ENCODE peak calls at places on chromosomes 6 and 20, in four cellular contexts. One of them, this sample, is unnamed.

GRCh38 chr6:56671651-56672461 is 29.2 kb upstream of the DST start:
- DNase-seq in stimulated activated CD4-positive, alpha-beta T cell treated with anti-CD3 and anti-CD28 coated beads, Interleukin-1b, Interleukin-23, amount 100 ng/mL, for 4 hours: no peak
- DNase-seq in cardiac fibroblast: no peak
- DNase-seq in fibroblast of pulmonary artery: no peak
- DNase-seq in this sample: no peak

GRCh38 chr6:39520411-39520810 is 197.9 kb upstream of the KCNK16 start:
- DNase-seq in stimulated activated CD4-positive, alpha-beta T cell treated with anti-CD3 and anti-CD28 coated beads, Interleukin-1b, Interleukin-23, amount 100 ng/mL, for 4 hours: no peak
- DNase-seq in cardiac fibroblast: no peak
- DNase-seq in fibroblast of pulmonary artery: no peak
- DNase-seq in this sample: no peak

GRCh38 chr6:14232889-14233288 is 115.3 kb downstream of the CD83 start:
- DNase-seq in stimulated activated CD4-positive, alpha-beta T cell treated with anti-CD3 and anti-CD28 coated beads, Interleukin-1b, Interleukin-23, amount 100 ng/mL, for 4 hours: no peak
- DNase-seq in cardiac fibroblast: no peak
- DNase-seq in fibroblast of pulmonary artery: no peak
- DNase-seq in this sample: no peak

GRCh38 chr6:27426045-27426620 is 37.6 kb downstream of the ZNF391 start:
- DNase-seq in stimulated activated CD4-positive, alpha-beta T cell treated with anti-CD3 and anti-CD28 coated beads, Interleukin-1b, Interleukin-23, amount 100 ng/mL, for 4 hours: no peak
- DNase-seq in cardiac fibroblast: no peak
- DNase-seq in fibroblast of pulmonary artery: no peak
- DNase-seq in this sample: no peak

GRCh38 chr6:156998824-156999330 is 221.7 kb downstream of the ARID1B start:
- DNase-seq in stimulated activated CD4-positive, alpha-beta T cell treated with anti-CD3 and anti-CD28 coated beads, Interleukin-1b, Interleukin-23, amount 100 ng/mL, for 4 hours: no peak
- DNase-seq in cardiac fibroblast: no peak
- DNase-seq in fibroblast of pulmonary artery: no peak
- DNase-seq in this sample: no peak

GRCh38 chr20:53826597-53827291 is 233.1 kb upstream of the ZNF217 start:
- DNase-seq in stimulated activated CD4-positive, alpha-beta T cell treated with anti-CD3 and anti-CD28 coated beads, Interleukin-1b, Interleukin-23, amount 100 ng/mL, for 4 hours: no peak
- DNase-seq in cardiac fibroblast: no peak
- DNase-seq in fibroblast of pulmonary artery: peak
- DNase-seq in this sample: peak

GRCh38 chr20:25271486-25272222 is 23.8 kb downstream of the PYGB start:
- DNase-seq in stimulated activated CD4-positive, alpha-beta T cell treated with anti-CD3 and anti-CD28 coated beads, Interleukin-1b, Interleukin-23, amount 100 ng/mL, for 4 hours: no peak
- DNase-seq in cardiac fibroblast: no peak
- DNase-seq in fibroblast of pulmonary artery: no peak
- DNase-seq in this sample: no peak

GRCh38 chr6:170139531-170139930 is 151.3 kb downstream of the DLL1 start:
- DNase-seq in stimulated activated CD4-positive, alpha-beta T cell treated with anti-CD3 and anti-CD28 coated beads, Interleukin-1b, Interleukin-23, amount 100 ng/mL, for 4 hours: no peak
- DNase-seq in cardiac fibroblast: no peak
- DNase-seq in fibroblast of pulmonary artery: no peak
- DNase-seq in this sample: no peak

GRCh38 chr6:12602951-12603710 is 113.4 kb upstream of the PHACTR1 start:
- DNase-seq in stimulated activated CD4-positive, alpha-beta T cell treated with anti-CD3 and anti-CD28 coated beads, Interleukin-1b, Interleukin-23, amount 100 ng/mL, for 4 hours: no peak
- DNase-seq in cardiac fibroblast: peak
- DNase-seq in fibroblast of pulmonary artery: peak
- DNase-seq in this sample: peak

GRCh38 chr6:108287373-108287772 is 7.5 kb upstream of the AFG1L start:
- DNase-seq in stimulated activated CD4-positive, alpha-beta T cell treated with anti-CD3 and anti-CD28 coated beads, Interleukin-1b, Interleukin-23, amount 100 ng/mL, for 4 hours: no peak
- DNase-seq in cardiac fibroblast: no peak
- DNase-seq in fibroblast of pulmonary artery: no peak
- DNase-seq in this sample: no peak

GRCh38 chr6:84026721-84027164 is 6.8 kb upstream of the MRAP2 start:
- DNase-seq in stimulated activated CD4-positive, alpha-beta T cell treated with anti-CD3 and anti-CD28 coated beads, Interleukin-1b, Interleukin-23, amount 100 ng/mL, for 4 hours: no peak
- DNase-seq in cardiac fibroblast: no peak
- DNase-seq in fibroblast of pulmonary artery: no peak
- DNase-seq in this sample: no peak

GRCh38 chr6:116314218-116314617 is 34.5 kb upstream of the TSPYL1 start:
- DNase-seq in stimulated activated CD4-positive, alpha-beta T cell treated with anti-CD3 and anti-CD28 coated beads, Interleukin-1b, Interleukin-23, amount 100 ng/mL, for 4 hours: no peak
- DNase-seq in cardiac fibroblast: peak
- DNase-seq in fibroblast of pulmonary artery: peak
- DNase-seq in this sample: peak

GRCh38 chr20:7673841-7674240 is 266.4 kb downstream of the HAO1 start:
- DNase-seq in stimulated activated CD4-positive, alpha-beta T cell treated with anti-CD3 and anti-CD28 coated beads, Interleukin-1b, Interleukin-23, amount 100 ng/mL, for 4 hours: no peak
- DNase-seq in cardiac fibroblast: peak
- DNase-seq in fibroblast of pulmonary artery: peak
- DNase-seq in this sample: peak

GRCh38 chr20:36466089-36466488 is 75.2 kb upstream of the MYL9 start:
- DNase-seq in stimulated activated CD4-positive, alpha-beta T cell treated with anti-CD3 and anti-CD28 coated beads, Interleukin-1b, Interleukin-23, amount 100 ng/mL, for 4 hours: no peak
- DNase-seq in cardiac fibroblast: no peak
- DNase-seq in fibroblast of pulmonary artery: no peak
- DNase-seq in this sample: no peak

GRCh38 chr6:55980627-55981211 is 105.3 kb upstream of the BMP5 start:
- DNase-seq in stimulated activated CD4-positive, alpha-beta T cell treated with anti-CD3 and anti-CD28 coated beads, Interleukin-1b, Interleukin-23, amount 100 ng/mL, for 4 hours: no peak
- DNase-seq in cardiac fibroblast: peak
- DNase-seq in fibroblast of pulmonary artery: peak
- DNase-seq in this sample: peak

GRCh38 chr6:159953091-159953581 is 15.7 kb upstream of the IGF2R start:
- DNase-seq in stimulated activated CD4-positive, alpha-beta T cell treated with anti-CD3 and anti-CD28 coated beads, Interleukin-1b, Interleukin-23, amount 100 ng/mL, for 4 hours: no peak
- DNase-seq in cardiac fibroblast: peak
- DNase-seq in fibroblast of pulmonary artery: peak
- DNase-seq in this sample: peak

GRCh38 chr6:43944908-43945777 is 175.1 kb downstream of the VEGFA start:
- DNase-seq in stimulated activated CD4-positive, alpha-beta T cell treated with anti-CD3 and anti-CD28 coated beads, Interleukin-1b, Interleukin-23, amount 100 ng/mL, for 4 hours: no peak
- DNase-seq in cardiac fibroblast: no peak
- DNase-seq in fibroblast of pulmonary artery: no peak
- DNase-seq in this sample: peak

GRCh38 chr6:37654727-37655500 is 42.8 kb downstream of the MDGA1 start:
- DNase-seq in stimulated activated CD4-positive, alpha-beta T cell treated with anti-CD3 and anti-CD28 coated beads, Interleukin-1b, Interleukin-23, amount 100 ng/mL, for 4 hours: no peak
- DNase-seq in cardiac fibroblast: no peak
- DNase-seq in fibroblast of pulmonary artery: no peak
- DNase-seq in this sample: no peak

GRCh38 chr6:44100088-44100550 is 27.1 kb downstream of the MRPL14 start:
- DNase-seq in stimulated activated CD4-positive, alpha-beta T cell treated with anti-CD3 and anti-CD28 coated beads, Interleukin-1b, Interleukin-23, amount 100 ng/mL, for 4 hours: no peak
- DNase-seq in cardiac fibroblast: peak
- DNase-seq in fibroblast of pulmonary artery: peak
- DNase-seq in this sample: peak

GRCh38 chr20:2909953-2910352 is 36.7 kb downstream of the PTPRA start:
- DNase-seq in stimulated activated CD4-positive, alpha-beta T cell treated with anti-CD3 and anti-CD28 coated beads, Interleukin-1b, Interleukin-23, amount 100 ng/mL, for 4 hours: no peak
- DNase-seq in cardiac fibroblast: no peak
- DNase-seq in fibroblast of pulmonary artery: no peak
- DNase-seq in this sample: no peak

GRCh38 chr6:156017838-156018237 is 562.2 kb upstream of the NOX3 start:
- DNase-seq in stimulated activated CD4-positive, alpha-beta T cell treated with anti-CD3 and anti-CD28 coated beads, Interleukin-1b, Interleukin-23, amount 100 ng/mL, for 4 hours: no peak
- DNase-seq in cardiac fibroblast: no peak
- DNase-seq in fibroblast of pulmonary artery: peak
- DNase-seq in this sample: no peak

GRCh38 chr20:50810842-50811241 is 16.0 kb downstream of the BCAS4 start:
- DNase-seq in stimulated activated CD4-positive, alpha-beta T cell treated with anti-CD3 and anti-CD28 coated beads, Interleukin-1b, Interleukin-23, amount 100 ng/mL, for 4 hours: no peak
- DNase-seq in cardiac fibroblast: no peak
- DNase-seq in fibroblast of pulmonary artery: no peak
- DNase-seq in this sample: no peak